ENCODE peak calls at places on chromosomes 2 and 18, in eight cellular contexts. One of them, this sample, is unnamed.
A peak's percentile ranks its signal among the peaks of the same experiment; 100 is the strongest.

GRCh38 chr2:66596229-66596628 is 161.3 kb downstream of the MEIS1 start:
- DNase-seq in Peyer's patch: no peak
- DNase-seq in tibial artery: no peak
- DNase-seq in OCI-LY7: no peak
- DNase-seq in left lung: no peak
- DNase-seq in fibroblast of lung: peak; percentile 55
- DNase-seq in kidney: no peak
- DNase-seq in astrocyte: peak; percentile 50
- DNase-seq in this sample: no peak

GRCh38 chr2:42964444-42965081 is 172.2 kb upstream of the HAAO start:
- DNase-seq in kidney: peak; percentile 93
- DNase-seq in Peyer's patch: no peak
- DNase-seq in fibroblast of lung: peak; percentile 99
- DNase-seq in OCI-LY7: no peak
- DNase-seq in astrocyte: peak; percentile 98
- DNase-seq in tibial artery: peak; percentile 93
- DNase-seq in left lung: peak; percentile 75
- DNase-seq in this sample: no peak

GRCh38 chr2:39487398-39488250 is 50.5 kb upstream of the MAP4K3 start:
- DNase-seq in left lung: no peak
- DNase-seq in OCI-LY7: no peak
- DNase-seq in tibial artery: no peak
- DNase-seq in kidney: no peak
- DNase-seq in astrocyte: peak; percentile 82
- DNase-seq in fibroblast of lung: peak; percentile 87
- DNase-seq in Peyer's patch: no peak
- DNase-seq in this sample: no peak

GRCh38 chr2:88615822-88616221 is 11.4 kb downstream of the EIF2AK3 start:
- DNase-seq in Peyer's patch: no peak
- DNase-seq in OCI-LY7: no peak
- DNase-seq in left lung: no peak
- DNase-seq in fibroblast of lung: no peak
- DNase-seq in kidney: no peak
- DNase-seq in tibial artery: no peak
- DNase-seq in astrocyte: no peak
- DNase-seq in this sample: no peak

GRCh38 chr18:33696332-33697162 is 118.5 kb downstream of the ASXL3 start:
- DNase-seq in Peyer's patch: no peak
- DNase-seq in tibial artery: no peak
- DNase-seq in astrocyte: no peak
- DNase-seq in left lung: no peak
- DNase-seq in fibroblast of lung: peak; percentile 3
- DNase-seq in kidney: no peak
- DNase-seq in OCI-LY7: no peak
- DNase-seq in this sample: no peak

GRCh38 chr18:45255142-45255890 is 360.0 kb upstream of the SLC14A2 start:
- DNase-seq in astrocyte: peak; percentile 96
- DNase-seq in kidney: no peak
- DNase-seq in Peyer's patch: no peak
- DNase-seq in fibroblast of lung: peak; percentile 97
- DNase-seq in left lung: no peak
- DNase-seq in OCI-LY7: no peak
- DNase-seq in tibial artery: no peak
- DNase-seq in this sample: peak; percentile 32

GRCh38 chr2:27412419-27413152 is 3.2 kb upstream of the PPM1G start:
- DNase-seq in kidney: no peak
- DNase-seq in astrocyte: no peak
- DNase-seq in left lung: no peak
- DNase-seq in tibial artery: no peak
- DNase-seq in Peyer's patch: no peak
- DNase-seq in OCI-LY7: no peak
- DNase-seq in fibroblast of lung: no peak
- DNase-seq in this sample: no peak

GRCh38 chr2:112881217-112882000 is 29.6 kb upstream of the IL37 start:
- DNase-seq in OCI-LY7: peak; percentile 22
- DNase-seq in astrocyte: peak; percentile 94
- DNase-seq in left lung: peak; percentile 72
- DNase-seq in tibial artery: no peak
- DNase-seq in Peyer's patch: no peak
- DNase-seq in kidney: no peak
- DNase-seq in fibroblast of lung: peak; percentile 95
- DNase-seq in this sample: no peak

GRCh38 chr2:99710720-99711612 is 221.1 kb upstream of the REV1 start:
- DNase-seq in kidney: no peak
- DNase-seq in Peyer's patch: no peak
- DNase-seq in left lung: no peak
- DNase-seq in fibroblast of lung: peak; percentile 77
- DNase-seq in tibial artery: no peak
- DNase-seq in astrocyte: peak; percentile 72
- DNase-seq in OCI-LY7: no peak
- DNase-seq in this sample: no peak

GRCh38 chr2:866009-866680 is 84.5 kb upstream of the SNTG2 start:
- DNase-seq in kidney: no peak
- DNase-seq in Peyer's patch: no peak
- DNase-seq in left lung: no peak
- DNase-seq in OCI-LY7: no peak
- DNase-seq in tibial artery: no peak
- DNase-seq in fibroblast of lung: no peak
- DNase-seq in astrocyte: no peak
- DNase-seq in this sample: no peak

GRCh38 chr18:75183524-75183923 is 25.4 kb downstream of the PTGR3 start:
- DNase-seq in fibroblast of lung: peak; percentile 27
- DNase-seq in left lung: no peak
- DNase-seq in astrocyte: peak; percentile 12
- DNase-seq in OCI-LY7: no peak
- DNase-seq in Peyer's patch: no peak
- DNase-seq in kidney: no peak
- DNase-seq in tibial artery: no peak
- DNase-seq in this sample: no peak

GRCh38 chr2:42214669-42215068 is 45.5 kb downstream of the EML4 start:
- DNase-seq in Peyer's patch: no peak
- DNase-seq in OCI-LY7: no peak
- DNase-seq in left lung: no peak
- DNase-seq in fibroblast of lung: peak; percentile 48
- DNase-seq in tibial artery: no peak
- DNase-seq in kidney: no peak
- DNase-seq in astrocyte: peak; percentile 29
- DNase-seq in this sample: no peak

GRCh38 chr2:219522111-219523030 is 8.1 kb downstream of the ASIC4 start:
- DNase-seq in tibial artery: no peak
- DNase-seq in fibroblast of lung: peak; percentile 87
- DNase-seq in Peyer's patch: no peak
- DNase-seq in left lung: no peak
- DNase-seq in OCI-LY7: no peak
- DNase-seq in astrocyte: peak; percentile 81
- DNase-seq in kidney: no peak
- DNase-seq in this sample: no peak

GRCh38 chr18:46174317-46175039 is 70.3 kb downstream of the HAUS1 start:
- DNase-seq in astrocyte: peak; percentile 23
- DNase-seq in kidney: no peak
- DNase-seq in fibroblast of lung: peak; percentile 45
- DNase-seq in left lung: peak; percentile 36
- DNase-seq in tibial artery: peak; percentile 65
- DNase-seq in OCI-LY7: peak; percentile 70
- DNase-seq in Peyer's patch: peak; percentile 62
- DNase-seq in this sample: peak; percentile 18

GRCh38 chr2:23381084-23381483 is 3.9 kb upstream of the KLHL29 start:
- DNase-seq in kidney: peak; percentile 84
- DNase-seq in OCI-LY7: peak; percentile 19
- DNase-seq in left lung: peak; percentile 72
- DNase-seq in tibial artery: peak; percentile 79
- DNase-seq in Peyer's patch: no peak
- DNase-seq in fibroblast of lung: peak; percentile 80
- DNase-seq in astrocyte: peak; percentile 75
- DNase-seq in this sample: peak; percentile 57

GRCh38 chr2:86221066-86221684 is 21.9 kb downstream of the MRPL35 start:
- DNase-seq in kidney: no peak
- DNase-seq in left lung: no peak
- DNase-seq in tibial artery: no peak
- DNase-seq in fibroblast of lung: peak; percentile 43
- DNase-seq in Peyer's patch: no peak
- DNase-seq in astrocyte: peak; percentile 29
- DNase-seq in OCI-LY7: peak; percentile 72
- DNase-seq in this sample: no peak

GRCh38 chr2:98787700-98788099 is 56.8 kb upstream of the MGAT4A start:
- DNase-seq in left lung: no peak
- DNase-seq in Peyer's patch: no peak
- DNase-seq in astrocyte: no peak
- DNase-seq in tibial artery: no peak
- DNase-seq in fibroblast of lung: no peak
- DNase-seq in OCI-LY7: no peak
- DNase-seq in kidney: no peak
- DNase-seq in this sample: no peak

GRCh38 chr2:15169326-15170038 is 391.7 kb downstream of the NBAS start:
- DNase-seq in OCI-LY7: no peak
- DNase-seq in tibial artery: no peak
- DNase-seq in Peyer's patch: no peak
- DNase-seq in fibroblast of lung: peak; percentile 98
- DNase-seq in kidney: no peak
- DNase-seq in astrocyte: peak; percentile 96
- DNase-seq in left lung: no peak
- DNase-seq in this sample: no peak

GRCh38 chr2:188678921-188679320 is 295.3 kb upstream of the COL3A1 start:
- DNase-seq in astrocyte: peak; percentile 84
- DNase-seq in fibroblast of lung: peak; percentile 88
- DNase-seq in tibial artery: no peak
- DNase-seq in kidney: no peak
- DNase-seq in Peyer's patch: no peak
- DNase-seq in left lung: no peak
- DNase-seq in OCI-LY7: no peak
- DNase-seq in this sample: no peak

DNA sequence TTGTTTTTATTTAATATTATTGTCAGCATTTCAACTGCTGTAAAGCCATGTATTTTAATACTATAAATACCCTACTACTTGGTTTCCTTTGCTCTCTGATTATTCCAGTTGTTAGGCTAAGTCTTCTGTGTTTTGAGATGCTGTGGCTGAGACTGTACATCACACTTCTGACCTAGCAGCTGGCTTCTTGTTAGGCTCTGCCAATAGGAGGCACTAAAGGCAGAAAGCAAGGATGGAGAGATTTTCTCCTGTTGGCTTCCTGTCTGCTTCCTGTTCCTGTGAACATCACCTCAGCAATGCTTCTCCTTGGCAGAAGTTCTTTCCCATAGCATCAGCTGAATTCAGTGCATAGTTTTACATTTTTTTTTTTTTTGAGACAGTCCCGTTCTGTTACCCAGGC is 68.3 kb upstream of the YPEL5 start:
- DNase-seq in astrocyte: no peak
- DNase-seq in fibroblast of lung: no peak
- DNase-seq in left lung: no peak
- DNase-seq in Peyer's patch: no peak
- DNase-seq in tibial artery: no peak
- DNase-seq in OCI-LY7: no peak
- DNase-seq in kidney: no peak
- DNase-seq in this sample: no peak
- TF ChIP-seq CTCF in astrocyte: no peak
- TF ChIP-seq CTCF in fibroblast of lung: no peak
- TF ChIP-seq CTCF in left lung: no peak
- TF ChIP-seq CTCF in Peyer's patch: no peak
- TF ChIP-seq CTCF in tibial artery: no peak
- TF ChIP-seq CTCF in OCI-LY7: peak; percentile 32
- TF ChIP-seq CTCF in kidney: no peak
- TF ChIP-seq CTCF in this sample: no peak

DNA sequence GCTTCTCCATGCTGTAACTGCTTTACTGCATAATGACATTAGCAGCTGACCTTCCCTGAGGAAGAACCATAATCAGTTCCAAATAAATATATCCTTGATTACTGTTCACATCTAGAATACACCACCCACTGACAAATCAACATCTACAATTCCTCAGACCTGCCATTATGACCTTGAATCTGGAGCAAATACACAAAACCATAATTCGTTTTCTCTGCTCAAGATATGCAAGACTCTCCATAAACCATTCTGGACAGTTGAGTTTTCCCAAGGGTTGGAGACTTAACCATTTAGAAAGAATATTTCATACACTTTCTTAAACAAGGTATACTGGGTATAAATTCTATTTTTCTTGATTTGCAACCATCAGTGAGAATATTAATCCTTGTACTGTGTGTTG is 11.8 kb downstream of the C2orf76 start:
- DNase-seq in tibial artery: no peak
- DNase-seq in OCI-LY7: no peak
- DNase-seq in left lung: no peak
- DNase-seq in fibroblast of lung: no peak
- DNase-seq in kidney: no peak
- DNase-seq in astrocyte: no peak
- DNase-seq in Peyer's patch: no peak
- DNase-seq in this sample: no peak
- H3K27ac ChIP-seq in tibial artery: no peak overlapping the region
- H3K27ac ChIP-seq in OCI-LY7: no peak overlapping the region
- H3K27ac ChIP-seq in left lung: no peak overlapping the region
- H3K27ac ChIP-seq in fibroblast of lung: no peak overlapping the region
- H3K27ac ChIP-seq in kidney: no peak overlapping the region
- H3K27ac ChIP-seq in astrocyte: no peak overlapping the region
- H3K27ac ChIP-seq in Peyer's patch: no peak overlapping the region
- H3K27ac ChIP-seq in this sample: no peak overlapping the region

GRCh38 chr2:46770622-46771021 is 145.0 kb downstream of the MCFD2 start:
- DNase-seq in OCI-LY7: no peak
- DNase-seq in astrocyte: peak; percentile 91
- DNase-seq in kidney: no peak
- DNase-seq in Peyer's patch: no peak
- DNase-seq in left lung: no peak
- DNase-seq in tibial artery: no peak
- DNase-seq in fibroblast of lung: peak; percentile 91
- DNase-seq in this sample: no peak
- H3K4me3 ChIP-seq in OCI-LY7: no peak overlapping the region
- H3K4me3 ChIP-seq in astrocyte: no peak overlapping the region
- H3K4me3 ChIP-seq in kidney: no peak overlapping the region
- H3K4me3 ChIP-seq in Peyer's patch: no peak overlapping the region
- H3K4me3 ChIP-seq in left lung: no peak overlapping the region
- H3K4me3 ChIP-seq in tibial artery: no peak overlapping the region
- H3K4me3 ChIP-seq in fibroblast of lung: no peak overlapping the region
- H3K4me3 ChIP-seq in this sample: no peak overlapping the region

DNA sequence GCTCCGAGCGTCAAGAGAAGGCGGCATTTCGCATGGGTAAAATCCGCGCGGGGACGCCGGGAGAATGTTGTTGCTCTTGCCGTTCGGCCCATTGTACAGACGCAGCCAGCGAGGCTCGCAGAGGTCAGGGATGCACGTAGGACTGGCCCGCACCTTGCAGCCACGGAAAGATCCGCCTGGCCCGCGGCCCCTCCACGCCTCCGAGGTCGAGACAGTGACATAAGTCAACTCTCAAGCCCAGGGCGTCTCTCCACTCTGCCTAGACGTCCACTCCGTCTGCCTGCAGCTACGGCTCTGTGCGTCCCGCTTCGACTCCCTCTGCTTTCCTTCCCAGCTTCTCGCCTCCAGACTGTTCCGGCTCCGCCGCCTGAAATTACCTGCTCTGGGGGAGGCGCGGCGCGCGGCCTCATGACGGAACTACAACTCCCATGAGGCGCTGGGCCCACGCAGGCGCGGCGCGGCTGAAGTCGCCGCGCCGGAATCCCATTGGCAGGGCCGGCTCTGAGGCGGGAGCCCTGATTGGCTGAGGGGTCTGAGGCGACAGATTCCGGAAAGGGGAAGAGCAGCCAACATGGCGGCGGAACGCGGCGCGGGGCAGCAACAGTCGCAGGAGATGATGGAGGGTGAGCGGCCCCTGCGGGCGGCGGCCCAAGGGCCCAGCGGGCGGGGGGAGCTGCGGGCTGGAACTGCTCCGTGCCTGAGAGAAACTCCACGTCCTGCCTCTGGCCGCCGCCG is at the start of gene PPP1R7:
- DNase-seq in OCI-LY7: peak; percentile 96
- DNase-seq in fibroblast of lung: peak; percentile 88
- DNase-seq in astrocyte: peak; percentile 79
- DNase-seq in Peyer's patch: peak; percentile 96
- DNase-seq in tibial artery: peak; percentile 96
- DNase-seq in left lung: peak; percentile 96
- DNase-seq in kidney: peak; percentile 98
- DNase-seq in this sample: peak; percentile 94
- TF ChIP-seq CTCF in OCI-LY7: no peak
- TF ChIP-seq CTCF in fibroblast of lung: no peak
- TF ChIP-seq CTCF in astrocyte: no peak
- TF ChIP-seq CTCF in Peyer's patch: peak; percentile 29
- TF ChIP-seq CTCF in tibial artery: no peak
- TF ChIP-seq CTCF in left lung: no peak
- TF ChIP-seq CTCF in kidney: no peak
- TF ChIP-seq CTCF in this sample: no peak